ENCODE peak calls at places on chromosomes 1 and 21, in six cellular contexts. L, E, P, S, W and T are unnamed samples.

GRCh38 chr1:43348809-43349593 is 9.8 kb upstream of the CDC20 start:
- DNase-seq in L (peak; percentile 95), E (peak; percentile 85), P (peak; percentile 96), S (peak; percentile 98), W (peak; percentile 89), T (peak; percentile 99)

GRCh38 chr1:55326496-55326895 is 111.3 kb upstream of the USP24 start:
- DNase-seq in L (no peak), E (no peak), P (no peak), S (no peak), W (no peak), T (no peak)

GRCh38 chr1:219099307-219099706 is 74.4 kb upstream of the LYPLAL1 start:
- DNase-seq in L (no peak), E (no peak), P (no peak), S (no peak), W (no peak), T (no peak)

GRCh38 chr1:221201773-221202172 is 322.5 kb downstream of the HLX start:
- DNase-seq in L (no peak), E (no peak), P (no peak), S (no peak), W (no peak), T (no peak)

GRCh38 chr1:98389809-98390208 is 271.7 kb upstream of the SNX7 start:
- DNase-seq in L (peak; percentile 43), E (no peak), P (no peak), S (no peak), W (no peak), T (no peak)

GRCh38 chr1:58883037-58883887 is 99.4 kb upstream of the JUN start:
- DNase-seq in L (no peak), E (peak; percentile 85), P (peak; percentile 16), S (no peak), W (peak; percentile 45), T (peak; percentile 98)

GRCh38 chr1:30216602-30217001 is 506.8 kb downstream of the MATN1 start:
- DNase-seq in L (no peak), E (no peak), P (no peak), S (no peak), W (no peak), T (no peak)

GRCh38 chr1:172449585-172450523 is 6.0 kb upstream of the PIGC start:
- DNase-seq in L (peak; percentile 86), E (peak; percentile 39), P (peak; percentile 93), S (peak; percentile 82), W (peak; percentile 85), T (peak; percentile 42)

GRCh38 chr21:17989780-17990179 is 170.6 kb upstream of the C21orf91 start:
- DNase-seq in L (no peak), E (no peak), P (peak; percentile 78), S (no peak), W (no peak), T (no peak)

GRCh38 chr1:182003953-182004586 is 57.4 kb downstream of the ZNF648 start:
- DNase-seq in L (no peak), E (no peak), P (peak; percentile 46), S (peak; percentile 52), W (no peak), T (no peak)

GRCh38 chr21:39694750-39695149 is 50.2 kb upstream of the IGSF5 start:
- DNase-seq in L (no peak), E (no peak), P (no peak), S (no peak), W (no peak), T (no peak)

GRCh38 chr1:53295295-53295694 is 32.6 kb downstream of the LRP8 start:
- DNase-seq in L (no peak), E (no peak), P (no peak), S (no peak), W (no peak), T (no peak)

GRCh38 chr1:46062651-46063319 is 69.6 kb downstream of the PIK3R3 start:
- DNase-seq in L (peak; percentile 14), E (no peak), P (no peak), S (no peak), W (no peak), T (no peak)

GRCh38 chr1:230744382-230744781 is 2.8 kb upstream of the CAPN9 start:
- DNase-seq in L (no peak), E (no peak), P (no peak), S (no peak), W (no peak), T (no peak)

GRCh38 chr21:15826147-15826780 is 96.5 kb downstream of the USP25 start:
- DNase-seq in L (peak; percentile 66), E (peak; percentile 51), P (peak; percentile 81), S (peak; percentile 36), W (peak; percentile 85), T (peak; percentile 34)

GRCh38 chr1:59057211-59057694 is 239.6 kb upstream of the FGGY start:
- DNase-seq in L (peak; percentile 91), E (no peak), P (peak; percentile 27), S (no peak), W (peak; percentile 86), T (peak; percentile 68)

GRCh38 chr21:14542638-14543037 is 3.5 kb downstream of the SAMSN1 start:
- DNase-seq in L (no peak), E (no peak), P (no peak), S (no peak), W (no peak), T (no peak)

GRCh38 chr1:16324456-16324890 is 27.8 kb downstream of the FBXO42 start:
- DNase-seq in L (peak; percentile 43), E (peak; percentile 23), P (no peak), S (no peak), W (peak; percentile 53), T (peak; percentile 37)

GRCh38 chr1:71303617-71304041 is 222.8 kb upstream of the ZRANB2 start:
- DNase-seq in L (no peak), E (no peak), P (no peak), S (no peak), W (no peak), T (no peak)

GRCh38 chr1:2804628-2805351 is 3.3 kb upstream of the TTC34 start:
- DNase-seq in L (no peak), E (no peak), P (no peak), S (no peak), W (no peak), T (no peak)

GRCh38 chr21:35222541-35222941 is 173.4 kb upstream of the RUNX1 start:
- DNase-seq in L (no peak), E (no peak), P (no peak), S (no peak), W (no peak), T (peak; percentile 76)

GRCh38 chr1:183622884-183623785 is 12.4 kb downstream of the ARPC5 start:
- DNase-seq in L (peak; percentile 73), E (peak; percentile 51), P (peak; percentile 78), S (peak; percentile 55), W (peak; percentile 70), T (peak; percentile 60)

GRCh38 chr1:183247931-183248330 is 61.9 kb downstream of the LAMC2 start:
- DNase-seq in L (no peak), E (no peak), P (no peak), S (no peak), W (no peak), T (no peak)

GRCh38 chr1:86325264-86325663 is 70.9 kb downstream of the ODF2L start:
- DNase-seq in L (no peak), E (no peak), P (no peak), S (no peak), W (no peak), T (no peak)

GRCh38 chr1:2628191-2628932 is 4.5 kb downstream of the MMEL1 start:
- DNase-seq in L (no peak), E (no peak), P (peak; percentile 32), S (no peak), W (no peak), T (no peak)

GRCh38 chr1:31712041-31712440 is 8.2 kb upstream of the COL16A1 start:
- DNase-seq in L (no peak), E (no peak), P (no peak), S (no peak), W (no peak), T (no peak)

GRCh38 chr1:31714442-31715096 is 10.8 kb upstream of the COL16A1 start:
- DNase-seq in L (peak; percentile 89), E (no peak), P (peak; percentile 83), S (peak; percentile 84), W (peak; percentile 67), T (peak; percentile 46)

GRCh38 chr1:31715097-31715872 is 11.5 kb upstream of the COL16A1 start:
- DNase-seq in L (peak; percentile 96), E (peak; percentile 75), P (peak; percentile 97), S (peak; percentile 100), W (peak; percentile 86), T (peak; percentile 90)

GRCh38 chr1:31715873-31716220 is 12.0 kb upstream of the COL16A1 start:
- DNase-seq in L (no peak), E (no peak), P (no peak), S (no peak), W (peak; percentile 14), T (no peak)

DNA sequence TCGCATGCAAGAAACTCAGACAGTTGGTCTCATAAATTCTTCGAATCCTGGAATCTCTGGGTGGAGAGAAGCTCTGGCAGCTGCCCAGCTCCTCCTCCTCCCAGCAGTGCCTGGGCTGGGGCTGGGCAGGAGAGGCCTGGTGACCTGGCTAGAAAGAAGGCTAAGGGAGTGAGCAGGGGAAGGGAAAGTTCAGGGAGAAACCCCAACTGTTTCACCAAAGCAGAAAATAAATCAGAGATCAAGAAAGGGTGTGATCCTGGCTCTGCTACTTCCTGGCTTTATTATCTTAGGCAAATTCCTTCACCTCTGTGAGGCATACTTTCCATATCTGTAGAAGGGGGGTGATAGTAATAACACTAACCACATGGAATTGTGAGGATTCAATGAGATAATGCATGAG is 8.8 kb upstream of the COL16A1 start:
- DNase-seq in L (peak; percentile 82), E (no peak), P (no peak), S (no peak), W (peak; percentile 65), T (peak; percentile 88)
- H3K27ac ChIP-seq in L (peak overlapping the region; percentile 98), E (peak overlapping the region; percentile 48), P (no peak overlapping the region), S (no peak overlapping the region), W (peak overlapping the region; percentile 6), T (peak overlapping the region; percentile 56)

GRCh38 chr21:26171310-26172100 is 935 bp upstream of the APP start:
- DNase-seq in L (no peak), E (no peak), P (no peak), S (no peak), W (no peak), T (no peak)
- H3K4me2 ChIP-seq in L (peak overlapping the region; percentile 83), E (peak overlapping the region; percentile 98), P (peak overlapping the region; percentile 77), S (peak overlapping the region; percentile 84), W (peak overlapping the region; percentile 64), T (peak overlapping the region; percentile 90)

DNA sequence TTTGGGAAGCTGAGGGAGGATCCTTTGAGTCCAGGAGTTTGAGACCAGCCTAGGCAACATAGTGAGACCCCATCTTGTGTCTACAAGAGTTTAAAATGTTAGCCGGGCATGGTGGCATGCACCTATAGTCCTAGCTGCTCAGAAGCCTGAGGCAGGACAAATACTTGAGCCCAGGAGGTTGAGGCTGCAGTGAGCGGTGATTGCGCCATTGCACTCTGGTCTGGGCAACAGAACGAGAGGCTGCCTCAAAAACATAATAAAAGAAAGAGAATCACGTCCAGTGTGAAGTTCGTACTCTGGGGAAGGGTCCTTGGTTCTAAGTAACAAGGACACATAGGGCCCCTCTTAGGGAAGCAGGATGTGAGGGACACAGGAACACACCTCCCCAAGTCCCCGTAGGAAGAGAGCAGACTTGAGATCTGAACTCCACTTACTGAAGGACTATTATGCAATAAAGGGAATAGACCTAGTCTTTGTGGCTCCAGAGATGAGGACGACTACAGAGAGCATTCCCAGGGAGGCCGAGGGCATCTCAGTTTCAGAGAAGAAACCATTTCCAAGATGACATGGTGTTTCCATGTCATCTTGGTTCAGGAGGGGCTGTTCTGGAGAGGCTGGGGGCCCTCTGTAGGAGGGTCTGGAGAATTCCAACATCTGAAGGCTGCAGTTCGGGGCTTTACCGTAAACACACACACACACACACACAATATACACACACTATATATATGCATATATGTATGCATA is 10.8 kb upstream of the ENO1 start:
- DNase-seq in L (no peak), E (no peak), P (no peak), S (no peak), W (peak; percentile 60), T (no peak)
- H3K27ac ChIP-seq in L (peak overlapping the region; percentile 62), E (peak overlapping the region; percentile 82), P (no peak overlapping the region), S (no peak overlapping the region), W (no peak overlapping the region), T (peak overlapping the region; percentile 80)

GRCh38 chr21:25888711-25889110 is 153.9 kb downstream of the GABPA start:
- DNase-seq in L (no peak), E (no peak), P (no peak), S (no peak), W (no peak), T (no peak)
- H3K4me2 ChIP-seq in L (no peak overlapping the region), E (no peak overlapping the region), P (no peak overlapping the region), S (no peak overlapping the region), W (no peak overlapping the region), T (no peak overlapping the region)